ENCODE peak calls at places on chromosome 16, in four cellular contexts. J, M, V and Q are unnamed samples.

GRCh38 chr16:81971853-81972252 is 39.4 kb downstream of the SDR42E1 start:
- DNase-seq in J (no peak), M (no peak), V (no peak), Q (no peak)

GRCh38 chr16:8583199-8583598 is 7.1 kb downstream of the TMEM114 start:
- DNase-seq in J (no peak), M (peak; percentile 66), V (no peak), Q (no peak)

GRCh38 chr16:12096162-12096781 is 119.7 kb downstream of the SNX29 start:
- DNase-seq in J (no peak), M (peak; percentile 43), V (no peak), Q (no peak)

GRCh38 chr16:54576776-54577175 is 290.2 kb upstream of the IRX3 start:
- DNase-seq in J (no peak), M (no peak), V (no peak), Q (no peak)

GRCh38 chr16:3716831-3717234 is 491 bp downstream of the TRAP1 start:
- DNase-seq in J (no peak), M (no peak), V (no peak), Q (peak; percentile 29)

GRCh38 chr16:83578146-83578545 is 229.6 kb upstream of the HSBP1 start:
- DNase-seq in J (no peak), M (no peak), V (no peak), Q (no peak)

GRCh38 chr16:86117235-86117634 is 218.3 kb downstream of the IRF8 start:
- DNase-seq in J (no peak), M (no peak), V (no peak), Q (no peak)

GRCh38 chr16:20811889-20812439 is 5.6 kb downstream of the REXO5 start:
- DNase-seq in J (no peak), M (no peak), V (no peak), Q (no peak)

GRCh38 chr16:57372372-57373116 is at the start of gene CX3CL1:
- DNase-seq in J (no peak), M (peak; percentile 39), V (peak; percentile 86), Q (peak; percentile 92)

GRCh38 chr16:55559233-55559632 is 7.3 kb upstream of the CAPNS2 start:
- DNase-seq in J (no peak), M (peak; percentile 73), V (no peak), Q (no peak)

GRCh38 chr16:17718495-17718894 is 247.7 kb upstream of the XYLT1 start:
- DNase-seq in J (no peak), M (no peak), V (no peak), Q (no peak)

GRCh38 chr16:28538733-28539596 is at the start of gene NUPR1:
- DNase-seq in J (no peak), M (peak; percentile 97), V (no peak), Q (peak; percentile 11)

GRCh38 chr16:4675864-4676786 is 17.2 kb upstream of the NUDT16L1 start:
- DNase-seq in J (no peak), M (no peak), V (no peak), Q (peak; percentile 60)

GRCh38 chr16:24723663-24724062 is 5.8 kb upstream of the TNRC6A start:
- DNase-seq in J (no peak), M (peak; percentile 34), V (no peak), Q (no peak)

GRCh38 chr16:86462334-86463084 is 47.8 kb upstream of the FOXF1 start:
- DNase-seq in J (no peak), M (peak; percentile 100), V (no peak), Q (no peak)

DNA sequence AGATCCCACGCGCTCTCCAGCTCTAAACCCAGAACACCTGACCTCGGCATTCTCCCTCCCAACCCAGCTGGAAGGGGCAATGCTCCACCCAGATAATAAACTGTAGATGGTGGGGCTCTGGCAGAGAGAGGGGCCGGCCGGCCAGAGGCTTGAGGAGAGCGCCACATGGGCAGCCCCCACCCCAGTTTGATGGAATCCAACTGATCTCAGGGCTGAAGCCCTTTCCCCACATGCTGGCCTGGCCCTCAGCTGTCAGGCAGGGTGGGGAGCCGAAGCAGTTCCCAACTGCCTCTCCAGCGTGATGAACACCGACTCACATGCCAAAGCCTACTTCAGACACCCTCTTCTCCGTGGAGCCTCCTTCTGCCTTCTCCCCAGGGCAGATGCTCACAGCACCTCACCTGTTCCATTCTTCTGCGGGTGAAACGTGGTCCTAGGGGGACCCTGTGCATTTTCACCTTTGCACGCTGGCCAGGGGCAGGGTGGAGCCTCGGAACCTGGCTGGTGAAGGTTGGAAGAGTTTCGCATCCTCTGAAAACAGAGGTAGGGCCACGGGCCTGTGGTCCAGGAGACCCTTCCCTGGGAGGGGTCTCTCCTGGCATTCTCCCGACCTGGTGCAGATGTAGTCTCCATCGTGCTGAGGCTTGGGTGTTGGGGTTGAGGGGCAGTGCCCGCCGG is 65.7 kb upstream of the ZNF469 start:
- DNase-seq in J (no peak), M (no peak), V (no peak), Q (no peak)
- H4K5ac ChIP-seq in J (no peak overlapping the region), M (peak overlapping the region; percentile 53), V (no peak overlapping the region), Q (no peak overlapping the region)

GRCh38 chr16:80883159-80883642 is 78.8 kb upstream of the CDYL2 start:
- DNase-seq in J (no peak), M (no peak), V (no peak), Q (no peak)

GRCh38 chr16:80889779-80890359 is 85.5 kb upstream of the CDYL2 start:
- DNase-seq in J (no peak), M (no peak), V (no peak), Q (no peak)

GRCh38 chr16:80883816-80884215 is 79.4 kb upstream of the CDYL2 start:
- DNase-seq in J (no peak), M (no peak), V (no peak), Q (no peak)

DNA sequence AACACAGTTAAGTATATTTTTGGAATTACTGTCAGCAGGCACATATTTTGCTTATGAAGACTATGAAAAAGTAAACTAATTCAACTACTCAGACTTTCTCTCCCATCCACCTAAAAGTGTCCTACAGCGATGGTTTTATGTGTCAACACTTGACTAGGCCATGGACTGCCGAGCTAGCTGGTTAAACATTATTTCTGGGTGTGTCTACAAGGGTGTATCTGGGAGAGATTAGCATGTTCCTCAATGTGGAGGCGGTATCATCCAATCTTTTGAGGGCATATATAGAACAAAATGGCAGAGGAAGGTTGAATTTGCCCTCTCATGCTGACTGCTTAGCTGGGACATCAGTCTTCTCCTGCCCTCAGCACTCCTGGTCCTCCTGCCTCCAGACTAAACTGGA is 82.7 kb upstream of the CDYL2 start:
- DNase-seq in J (no peak), M (no peak), V (no peak), Q (no peak)
- H4K5ac ChIP-seq in J (no peak overlapping the region), M (no peak overlapping the region), V (no peak overlapping the region), Q (no peak overlapping the region)

DNA sequence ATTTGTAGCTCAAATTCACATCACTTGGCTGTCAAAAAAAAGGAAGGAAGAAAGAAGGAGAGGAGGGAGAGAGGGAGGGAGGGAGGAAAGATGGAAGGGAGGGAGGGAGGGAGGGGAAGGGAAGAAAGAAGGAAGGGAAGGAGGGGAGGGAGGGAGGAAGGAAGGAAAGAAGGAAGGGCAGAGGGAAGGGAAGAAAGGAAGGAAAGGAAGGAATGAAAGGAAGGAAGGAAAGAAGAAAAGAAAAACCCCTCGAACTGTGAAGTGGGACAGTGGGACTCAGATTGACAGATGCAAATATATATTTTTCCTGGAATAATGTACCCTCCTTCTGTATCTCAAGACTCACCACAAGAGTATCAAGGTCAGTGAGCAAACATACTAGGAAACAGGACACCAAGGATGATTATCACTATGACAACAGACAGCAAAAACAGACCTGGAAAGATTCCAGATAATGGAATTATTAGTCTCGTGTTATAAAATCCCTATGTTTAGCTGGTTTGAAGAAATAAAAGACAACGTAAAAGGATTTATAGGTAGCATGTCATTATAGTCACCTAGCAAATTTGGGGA is 24.2 kb upstream of the ABCA3 start:
- DNase-seq in J (no peak), M (no peak), V (no peak), Q (peak; percentile 30)
- H4K5ac ChIP-seq in J (no peak overlapping the region), M (no peak overlapping the region), V (no peak overlapping the region), Q (no peak overlapping the region)

GRCh38 chr16:72590179-72590937 is 418.4 kb upstream of the PMFBP1 start:
- DNase-seq in J (no peak), M (peak; percentile 44), V (no peak), Q (no peak)
- H4K5ac ChIP-seq in J (no peak overlapping the region), M (no peak overlapping the region), V (no peak overlapping the region), Q (no peak overlapping the region)

DNA sequence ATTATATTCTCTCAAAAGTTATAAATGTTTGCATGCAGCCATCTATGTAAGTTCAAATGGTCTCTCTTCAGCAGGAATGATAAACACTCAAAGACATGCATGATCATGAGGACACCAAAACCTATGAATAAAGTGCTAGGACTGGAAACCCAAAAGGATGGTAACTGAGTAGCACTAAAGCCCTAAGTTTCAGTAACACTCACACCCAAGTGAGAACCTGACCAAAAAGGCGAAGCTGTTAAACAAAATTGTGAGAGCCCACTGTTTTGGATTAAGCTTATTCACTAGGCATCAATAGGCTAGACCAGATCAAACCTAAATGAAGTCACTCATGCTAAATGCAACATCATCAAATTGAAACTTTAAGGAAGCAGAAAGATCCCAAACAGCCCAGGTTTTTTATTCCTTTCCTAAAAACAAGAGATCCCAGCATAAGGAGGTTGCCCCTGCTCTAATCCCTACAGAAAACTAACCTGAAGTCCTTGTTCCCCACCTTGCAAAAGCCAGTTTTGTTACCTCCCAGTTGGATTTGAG is 42.4 kb downstream of the GLG1 start:
- DNase-seq in J (no peak), M (no peak), V (no peak), Q (no peak)
- H4K5ac ChIP-seq in J (no peak overlapping the region), M (no peak overlapping the region), V (no peak overlapping the region), Q (no peak overlapping the region)

GRCh38 chr16:52617591-52617990 is 70.6 kb upstream of the TOX3 start:
- DNase-seq in J (no peak), M (no peak), V (no peak), Q (no peak)

GRCh38 chr16:52613508-52613907 is 66.6 kb upstream of the TOX3 start:
- DNase-seq in J (no peak), M (no peak), V (no peak), Q (no peak)

DNA sequence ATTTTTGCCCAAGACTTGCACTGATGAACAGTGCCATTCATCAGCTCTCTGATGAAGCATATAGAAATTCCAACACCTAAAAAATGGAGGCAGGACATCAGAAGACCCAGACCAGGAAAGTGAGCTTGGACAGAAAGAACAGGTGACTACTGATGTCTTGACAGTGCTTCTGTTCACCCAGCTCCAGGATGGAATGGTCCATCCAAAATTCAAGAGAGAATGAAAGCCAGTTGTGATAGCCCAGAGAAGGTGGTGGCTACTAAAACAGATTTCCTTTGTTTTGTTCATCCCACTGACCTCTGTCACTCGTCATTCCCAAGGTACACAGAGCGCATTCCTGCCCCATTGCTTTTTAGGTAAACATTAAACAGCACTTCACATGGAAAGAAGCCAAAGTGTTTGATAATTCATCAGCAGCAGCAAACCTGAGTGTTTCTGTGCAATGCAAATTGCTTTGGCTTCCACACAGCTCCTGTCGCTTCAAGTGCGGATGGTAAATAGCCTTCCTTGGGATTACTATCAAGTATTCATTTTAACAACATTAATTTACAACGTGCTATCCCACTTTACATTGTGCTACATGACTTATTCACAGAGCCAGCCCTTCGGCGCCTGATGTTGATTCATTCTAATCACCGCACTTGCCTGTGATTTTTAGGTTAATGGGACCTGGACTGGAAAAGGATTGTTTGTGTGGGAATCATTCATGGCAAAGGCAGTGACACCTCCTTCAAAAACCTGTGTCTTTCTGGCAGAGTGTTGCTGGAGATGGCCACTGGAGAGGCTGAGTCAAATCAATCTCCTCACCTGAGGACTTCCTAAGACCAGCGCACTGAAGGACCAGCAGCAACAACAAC is 65.1 kb upstream of the TOX3 start:
- DNase-seq in J (no peak), M (no peak), V (no peak), Q (no peak)
- H4K5ac ChIP-seq in J (no peak overlapping the region), M (no peak overlapping the region), V (no peak overlapping the region), Q (no peak overlapping the region)